ENCODE peak calls at places on chromosomes 5 and 9, in ten cellular contexts. X is kidney glomerular epithelial cell; G is stimulated activated CD8-positive, alpha-beta memory T cell treated with anti-CD3 and anti-CD28 coated beads, Interleukin-12 subunit alpha, Interleukin-12 subunit beta, amount 100 ng/mL, for 4 hours; W is psoas muscle; L is mucosa of descending colon; B is NCI-H1092 treated with DMSO at 0.1 percent for 48 hours; H is BJ; S is cardiac muscle cell; P is gastrocnemius medialis; J is ovary. C is an unnamed sample.

GRCh38 chr5:556909-557441 is 32.7 kb upstream of the SLC9A3 start:
- DNase-seq in B (no peak), G (no peak), S (no peak), W (no peak), J (no peak), P (no peak), X (no peak), H (no peak), L (peak; percentile 58), C (no peak)

GRCh38 chr9:76688471-76689238 is 75.6 kb upstream of the PCA3 start:
- DNase-seq in L (no peak), H (no peak), B (no peak), P (no peak), J (no peak), X (no peak), G (no peak), W (no peak), S (no peak), C (no peak)

GRCh38 chr5:77239126-77239741 is 28.8 kb downstream of the PDE8B start:
- DNase-seq in L (peak; percentile 33), P (no peak), G (no peak), X (peak; percentile 3), S (no peak), J (no peak), W (no peak), B (no peak), H (no peak), C (peak; percentile 19)

GRCh38 chr5:156934450-156935211 is 28.4 kb downstream of the TIMD4 start:
- DNase-seq in S (peak; percentile 34), G (no peak), P (no peak), B (peak; percentile 46), W (no peak), X (peak; percentile 34), J (no peak), L (peak; percentile 29), H (no peak), C (peak; percentile 37)

GRCh38 chr9:92609142-92609500 is 60.8 kb downstream of the IPPK start:
- DNase-seq in G (no peak), W (no peak), J (no peak), L (no peak), S (peak; percentile 12), H (no peak), X (no peak), P (no peak), B (peak; percentile 69), C (peak; percentile 40)

GRCh38 chr9:33029106-33029788 is 4.2 kb downstream of the DNAJA1 start:
- DNase-seq in W (no peak), H (no peak), G (no peak), L (no peak), S (no peak), X (no peak), P (no peak), B (no peak), J (no peak), C (no peak)

GRCh38 chr9:95037789-95038521 is 279.6 kb downstream of the FANCC start:
- DNase-seq in X (no peak), P (no peak), W (no peak), S (no peak), L (no peak), B (no peak), H (no peak), G (no peak), J (no peak), C (no peak)

GRCh38 chr9:111839981-111840380 is 45.2 kb upstream of the SHOC1 start:
- DNase-seq in S (no peak), H (no peak), G (no peak), W (no peak), J (no peak), L (no peak), B (no peak), P (no peak), X (no peak), C (no peak)

GRCh38 chr5:86979801-86980510 is 287.7 kb upstream of the RASA1 start:
- DNase-seq in G (no peak), W (no peak), B (no peak), J (no peak), H (peak; percentile 54), X (peak; percentile 27), S (no peak), P (no peak), L (no peak), C (peak; percentile 30)

GRCh38 chr9:122380293-122380692 is 9.5 kb downstream of the PTGS1 start:
- DNase-seq in H (no peak), P (no peak), W (no peak), B (no peak), S (no peak), X (no peak), G (no peak), J (no peak), L (no peak), C (no peak)

C was measured in globus pallidus.